ENCODE peak calls at places on chromosomes 11 and 22, in four cellular contexts. E, F, V and R are unnamed samples.

GRCh38 chr11:128901655-128902514 is 10.7 kb downstream of the KCNJ5 start:
- DNase-seq in E (no peak), V (no peak), F (no peak), R (no peak)

GRCh38 chr22:17785185-17786184 is 11.2 kb upstream of the BID start:
- DNase-seq in F (peak), V (no peak), E (no peak), R (no peak)

GRCh38 chr22:46756097-46756496 is 6.4 kb upstream of the TBC1D22A start:
- DNase-seq in E (no peak), F (no peak), V (no peak), R (no peak)

GRCh38 chr11:60993611-60994010 is 22.1 kb downstream of the CD6 start:
- DNase-seq in F (no peak), V (no peak), E (no peak), R (no peak)

GRCh38 chr11:62266558-62266957 is 3.4 kb upstream of the SCGB2A2 start:
- DNase-seq in V (no peak), E (no peak), F (peak), R (no peak)

GRCh38 chr11:28168718-28169117 is 60.5 kb downstream of the METTL15 start:
- DNase-seq in V (no peak), F (no peak), E (no peak), R (no peak)

GRCh38 chr11:30596832-30597231 is 10.7 kb upstream of the MPPED2 start:
- DNase-seq in E (no peak), F (no peak), V (no peak), R (no peak)

GRCh38 chr22:30861688-30862552 is 106.7 kb downstream of the MORC2 start:
- DNase-seq in E (no peak), V (no peak), F (no peak), R (no peak)

GRCh38 chr11:2096001-2096918 is 42.9 kb downstream of the IGF2 start:
- DNase-seq in F (peak), V (no peak), E (no peak), R (no peak)

GRCh38 chr11:19935507-19935906 is 222.9 kb downstream of the NAV2 start:
- DNase-seq in E (no peak), V (no peak), F (peak), R (no peak)

GRCh38 chr22:20238567-20239062 is 29.5 kb downstream of the RTN4R start:
- DNase-seq in V (peak), F (no peak), E (peak), R (peak)

GRCh38 chr11:67611704-67612587 is 5.2 kb downstream of the NDUFV1 start:
- DNase-seq in E (no peak), F (no peak), V (no peak), R (no peak)

GRCh38 chr11:65583589-65583988 is 7.7 kb downstream of the EHBP1L1 start:
- DNase-seq in E (no peak), V (no peak), F (no peak), R (no peak)

GRCh38 chr22:24550028-24550901 is 4.7 kb downstream of the GUCD1 start:
- DNase-seq in F (peak), V (no peak), E (no peak), R (no peak)

GRCh38 chr11:60428517-60428916 is 855 bp upstream of the MS4A5 start:
- DNase-seq in E (no peak), V (no peak), F (no peak), R (no peak)

GRCh38 chr11:119370486-119371046 is 10.9 kb downstream of the USP2 start:
- DNase-seq in V (no peak), E (no peak), F (no peak), R (no peak)
- TF ChIP-seq CTCF in V (no peak), E (no peak), F (no peak), R (no peak)

GRCh38 chr11:125724125-125724524 is 22.0 kb upstream of the PATE1 start:
- DNase-seq in F (peak), E (no peak), V (no peak), R (no peak)
- TF ChIP-seq CTCF in F (peak), E (peak), V (no peak), R (peak)

DNA sequence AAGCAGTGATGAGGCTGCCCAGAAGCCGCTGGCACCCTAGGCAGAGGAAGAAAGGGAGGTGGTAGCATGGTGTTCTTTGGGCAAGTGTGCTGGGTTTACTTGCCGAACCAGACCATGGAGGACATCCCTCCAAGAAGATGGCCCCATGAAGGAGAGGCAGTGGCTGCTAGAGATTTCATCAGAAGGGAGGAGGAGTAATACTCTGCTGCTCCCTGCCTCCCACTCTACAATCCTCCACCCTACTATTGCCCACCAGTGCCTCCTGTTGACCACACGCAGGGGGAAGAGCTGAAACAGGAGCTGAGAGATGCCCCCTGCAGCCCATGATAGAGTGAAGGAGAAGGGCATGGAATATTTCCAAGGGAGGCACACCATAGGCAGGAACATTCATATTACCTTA is 51.0 kb upstream of the PRSS23 start:
- DNase-seq in E (no peak), F (no peak), V (no peak), R (no peak)
- TF ChIP-seq CTCF in E (no peak), F (peak), V (no peak), R (no peak)

DNA sequence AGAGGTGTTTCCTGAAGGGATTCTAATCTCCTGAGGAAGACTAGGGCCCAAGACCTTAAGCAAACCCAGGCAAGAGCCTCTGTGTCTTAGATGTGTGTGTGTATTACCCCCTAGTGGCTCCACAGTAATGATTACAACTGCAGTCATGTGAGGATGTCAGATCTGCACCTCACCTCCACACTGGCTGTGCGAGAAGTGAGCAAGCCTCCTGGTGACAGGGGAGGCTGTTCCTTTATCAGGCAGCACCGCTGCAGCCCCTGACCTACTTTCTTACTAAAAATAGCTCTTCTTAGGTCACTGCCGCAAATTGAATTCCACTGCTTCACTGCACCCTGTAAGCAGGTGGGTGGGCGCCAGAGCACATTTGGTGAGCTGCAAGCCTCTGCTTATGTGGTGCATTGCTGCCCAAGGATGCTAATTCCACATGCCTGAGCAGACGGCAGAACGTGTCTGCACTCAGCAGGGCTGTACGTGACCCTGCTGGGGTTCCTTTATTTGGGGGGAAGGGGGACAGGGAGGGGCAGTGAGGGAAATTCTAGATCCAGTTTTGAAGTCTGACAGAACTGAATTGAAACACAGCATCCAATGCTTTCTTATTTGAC is 112.4 kb downstream of the KCNC1 start:
- DNase-seq in F (peak), E (no peak), V (no peak), R (no peak)
- TF ChIP-seq CTCF in F (peak), E (peak), V (no peak), R (peak)

GRCh38 chr11:120079750-120080610 is 57.9 kb downstream of the TRIM29 start:
- DNase-seq in F (no peak), E (no peak), V (no peak), R (no peak)
- TF ChIP-seq CTCF in F (peak), E (peak), V (peak), R (no peak)

GRCh38 chr22:23240639-23241389 is 60.5 kb downstream of the BCR start:
- DNase-seq in F (peak), E (no peak), V (no peak), R (no peak)
- TF ChIP-seq CTCF in F (peak), E (no peak), V (no peak), R (peak)

GRCh38 chr11:12483604-12484003 is 106.2 kb downstream of the PARVA start:
- DNase-seq in F (no peak), E (no peak), V (no peak), R (no peak)

GRCh38 chr11:12482839-12483238 is 105.5 kb downstream of the PARVA start:
- DNase-seq in V (no peak), F (no peak), E (no peak), R (no peak)

GRCh38 chr11:12489246-12489772 is 111.9 kb downstream of the PARVA start:
- DNase-seq in E (no peak), V (no peak), F (no peak), R (no peak)

GRCh38 chr11:12480401-12480800 is 103.0 kb downstream of the PARVA start:
- DNase-seq in V (no peak), F (no peak), E (no peak), R (no peak)

DNA sequence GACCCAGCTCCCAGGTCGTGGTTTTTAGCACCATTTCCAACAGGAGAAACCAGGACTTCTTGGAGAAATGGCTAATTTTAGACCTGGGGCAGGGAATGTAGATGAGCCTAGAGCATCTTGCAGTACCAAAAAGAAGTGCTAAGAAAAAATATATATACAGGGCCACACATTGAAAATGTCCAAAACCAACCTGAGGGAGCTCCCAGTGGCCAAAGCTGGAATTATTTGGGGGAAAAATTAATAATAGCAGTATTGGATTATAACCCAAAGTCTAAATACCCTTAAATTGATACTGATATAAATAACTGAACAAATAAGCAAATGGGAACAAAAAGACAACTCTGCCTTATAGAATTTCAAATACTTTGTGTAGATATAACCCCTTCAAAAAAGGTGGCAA is 108.0 kb downstream of the PARVA start:
- DNase-seq in F (peak), V (no peak), E (no peak), R (no peak)
- TF ChIP-seq CTCF in F (peak), V (peak), E (peak), R (peak)

GRCh38 chr11:106708348-106708747 is 309.9 kb downstream of the GUCY1A2 start:
- DNase-seq in E (no peak), F (no peak), V (no peak), R (no peak)

GRCh38 chr11:106717222-106717621 is 301.1 kb downstream of the GUCY1A2 start:
- DNase-seq in F (no peak), V (no peak), E (no peak), R (no peak)

DNA sequence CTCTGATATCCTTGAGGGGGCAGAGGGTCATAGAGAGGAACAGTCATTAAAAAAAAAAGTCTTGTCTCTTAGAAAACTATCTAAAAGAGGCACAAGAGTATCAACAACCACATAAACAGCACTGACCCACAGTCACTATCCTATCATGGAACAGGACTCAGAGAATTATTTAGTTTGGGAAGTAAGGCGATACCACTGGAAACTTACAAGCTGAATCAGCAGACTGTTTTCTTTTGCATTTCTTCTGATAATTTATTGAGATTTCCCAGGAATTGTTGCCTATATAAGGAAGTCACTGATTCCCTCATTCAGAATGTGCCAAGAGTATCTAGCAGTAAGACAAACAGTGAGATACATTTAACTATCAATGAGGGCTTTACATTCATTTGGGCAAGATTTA is 304.1 kb downstream of the GUCY1A2 start:
- DNase-seq in E (no peak), F (peak), V (no peak), R (no peak)
- TF ChIP-seq CTCF in E (no peak), F (no peak), V (no peak), R (no peak)

DNA sequence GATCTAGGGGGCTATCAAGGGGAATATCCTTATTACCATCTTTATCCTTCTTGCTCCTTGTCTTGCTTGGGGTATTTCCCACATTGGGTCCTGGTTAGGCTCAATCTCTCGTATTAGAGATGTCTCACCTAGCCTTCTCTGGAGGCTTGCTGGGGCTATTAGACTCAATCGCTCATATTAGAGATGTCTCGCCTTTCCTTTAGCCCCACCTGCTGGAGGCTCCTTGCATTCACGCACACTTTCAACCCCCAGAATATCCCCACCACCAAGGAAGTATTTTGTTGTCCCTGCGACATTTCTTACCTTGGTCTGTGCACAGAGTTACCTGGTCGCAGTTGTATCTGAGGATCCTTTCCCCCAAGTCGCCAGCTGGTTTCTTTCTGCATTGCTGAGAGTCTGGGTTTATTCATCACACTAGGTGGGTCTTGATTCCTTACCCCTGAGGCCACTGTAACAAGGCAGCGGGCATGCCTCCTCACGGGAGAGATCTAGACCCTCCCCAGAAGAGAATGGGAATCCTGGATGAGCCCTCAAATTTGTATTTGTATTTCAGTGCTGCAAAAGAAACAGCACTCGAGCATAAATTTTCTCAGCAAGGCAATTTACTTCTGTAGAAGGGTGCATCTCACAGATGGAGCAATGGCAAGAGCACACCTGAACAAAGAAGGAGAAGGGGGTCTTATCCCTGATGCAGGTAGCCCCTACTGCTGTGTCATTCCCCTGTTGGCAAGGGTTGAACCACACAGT is 15.9 kb upstream of the HYLS1 start:
- DNase-seq in V (no peak), E (peak), F (peak), R (peak)
- TF ChIP-seq CTCF in V (peak), E (peak), F (peak), R (peak)